ENCODE peak calls at places on chromosomes 4 and X, in eight cellular contexts. A, J, Y, R, E, T, Q and V are unnamed samples.

GRCh38 chr4:101678180-101678579 is 112.3 kb upstream of the BANK1 start:
- DNase-seq in A (no peak), J (no peak), Y (no peak), R (no peak), E (peak), T (no peak), Q (peak), V (no peak)

GRCh38 chr4:141565379-141566089 is 70.8 kb upstream of the IL15 start:
- DNase-seq in A (no peak), J (no peak), Y (no peak), R (no peak), E (no peak), T (no peak), Q (peak), V (no peak)

GRCh38 chr4:167964766-167965373 is 127.5 kb upstream of the ANXA10 start:
- DNase-seq in A (no peak), J (no peak), Y (no peak), R (no peak), E (no peak), T (no peak), Q (no peak), V (no peak)

GRCh38 chr4:99655315-99656081 is 2.1 kb downstream of the C4orf54 start:
- DNase-seq in A (no peak), J (peak), Y (peak), R (no peak), E (peak), T (no peak), Q (no peak), V (peak)

GRCh38 chr4:156547439-156547838 is 424.2 kb downstream of the PDGFC start:
- DNase-seq in A (no peak), J (peak), Y (no peak), R (no peak), E (peak), T (no peak), Q (peak), V (no peak)

GRCh38 chr4:17595471-17596005 is 18.5 kb downstream of the LAP3 start:
- DNase-seq in A (no peak), J (no peak), Y (no peak), R (no peak), E (no peak), T (no peak), Q (no peak), V (no peak)

GRCh38 chr4:162791321-162791720 is 375.4 kb downstream of the NAF1 start:
- DNase-seq in A (no peak), J (no peak), Y (no peak), R (no peak), E (no peak), T (no peak), Q (no peak), V (no peak)

GRCh38 chrX:43707812-43708548 is 51.9 kb downstream of the MAOA start:
- DNase-seq in A (peak), J (peak), Y (no peak), R (no peak), E (peak), T (no peak), Q (no peak), V (no peak)

GRCh38 chr4:156792462-156793085 is 179.0 kb downstream of the PDGFC start:
- DNase-seq in A (no peak), J (no peak), Y (no peak), R (no peak), E (no peak), T (no peak), Q (no peak), V (no peak)

GRCh38 chrX:56600141-56600540 is 36.7 kb downstream of the UBQLN2 start:
- DNase-seq in A (no peak), J (no peak), Y (no peak), R (no peak), E (peak), T (no peak), Q (no peak), V (no peak)

GRCh38 chr4:76717431-76717830 is 180.5 kb downstream of the SOWAHB start:
- DNase-seq in A (no peak), J (no peak), Y (no peak), R (no peak), E (no peak), T (no peak), Q (no peak), V (no peak)

GRCh38 chrX:151711787-151712186 is 4.0 kb upstream of the FATE1 start:
- DNase-seq in A (no peak), J (no peak), Y (no peak), R (no peak), E (no peak), T (no peak), Q (no peak), V (no peak)

GRCh38 chr4:137070614-137071013 is 461.7 kb downstream of the PCDH18 start:
- DNase-seq in A (no peak), J (no peak), Y (no peak), R (no peak), E (no peak), T (no peak), Q (no peak), V (no peak)

GRCh38 chr4:137065306-137065705 is 467.0 kb downstream of the PCDH18 start:
- DNase-seq in A (no peak), J (peak), Y (no peak), R (no peak), E (peak), T (no peak), Q (no peak), V (no peak)

GRCh38 chr4:137063961-137064360 is 468.3 kb downstream of the PCDH18 start:
- DNase-seq in A (no peak), J (no peak), Y (no peak), R (no peak), E (no peak), T (no peak), Q (no peak), V (no peak)

DNA sequence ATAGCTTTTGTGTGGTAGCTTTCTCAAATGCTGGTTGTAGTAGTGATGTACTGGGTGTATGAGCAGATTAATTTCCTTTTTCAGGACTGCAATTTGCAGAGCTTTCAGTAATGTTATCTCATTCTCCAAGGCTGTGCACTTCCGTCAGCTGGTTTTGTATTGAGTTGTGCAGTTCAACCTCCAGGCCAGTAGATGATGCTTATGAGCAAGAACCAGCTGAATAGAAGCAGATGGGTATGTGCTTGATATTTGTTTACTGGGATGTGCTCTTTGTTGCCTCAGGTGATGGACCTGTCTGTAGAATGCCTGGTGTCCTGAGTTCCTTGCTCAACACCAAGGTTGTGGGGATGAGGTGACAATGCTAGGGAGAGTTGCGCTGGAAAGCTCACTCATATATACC is 462.8 kb downstream of the PCDH18 start:
- DNase-seq in A (no peak), J (no peak), Y (no peak), R (no peak), E (no peak), T (no peak), Q (no peak), V (no peak)
- TF ChIP-seq CTCF in A (no peak), J (no peak), Y (no peak), R (no peak), E (no peak), T (no peak), Q (no peak), V (no peak)

GRCh38 chrX:1327651-1328304 is 8.8 kb upstream of the IL3RA start:
- DNase-seq in A (no peak), J (no peak), Y (no peak), R (no peak), E (no peak), T (no peak), Q (no peak), V (no peak)

GRCh38 chrX:1322393-1322792 is 14.2 kb upstream of the IL3RA start:
- DNase-seq in A (no peak), J (no peak), Y (no peak), R (no peak), E (no peak), T (no peak), Q (no peak), V (no peak)

GRCh38 chrX:1325515-1326116 is 11.0 kb upstream of the IL3RA start:
- DNase-seq in A (no peak), J (no peak), Y (no peak), R (no peak), E (no peak), T (no peak), Q (no peak), V (no peak)

GRCh38 chrX:1321689-1322088 is 14.9 kb upstream of the IL3RA start:
- DNase-seq in A (no peak), J (no peak), Y (no peak), R (no peak), E (no peak), T (no peak), Q (no peak), V (no peak)

DNA sequence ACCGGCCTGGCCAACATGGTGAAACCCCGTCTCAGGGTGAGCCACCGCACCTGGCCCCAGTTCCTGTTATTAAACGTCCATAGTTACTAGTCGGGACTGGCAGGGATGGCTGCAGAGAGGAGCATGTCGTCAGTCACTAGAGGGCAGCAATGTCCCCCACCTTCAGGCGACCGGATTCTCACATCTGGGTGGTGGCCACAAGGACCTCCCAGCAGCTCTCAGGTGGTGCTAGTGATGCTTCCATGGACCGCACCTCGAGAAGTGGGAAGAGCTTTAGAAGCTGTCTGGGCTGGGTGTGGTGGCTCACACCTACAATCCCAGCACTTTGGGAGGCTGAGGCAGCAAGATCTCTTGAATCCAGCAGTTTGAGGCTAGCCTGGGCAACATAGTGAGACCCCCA is 13.3 kb upstream of the IL3RA start:
- DNase-seq in A (no peak), J (no peak), Y (peak), R (peak), E (no peak), T (peak), Q (peak), V (peak)
- TF ChIP-seq CTCF in A (no peak), J (peak), Y (peak), R (peak), E (no peak), T (no peak), Q (peak), V (no peak)

DNA sequence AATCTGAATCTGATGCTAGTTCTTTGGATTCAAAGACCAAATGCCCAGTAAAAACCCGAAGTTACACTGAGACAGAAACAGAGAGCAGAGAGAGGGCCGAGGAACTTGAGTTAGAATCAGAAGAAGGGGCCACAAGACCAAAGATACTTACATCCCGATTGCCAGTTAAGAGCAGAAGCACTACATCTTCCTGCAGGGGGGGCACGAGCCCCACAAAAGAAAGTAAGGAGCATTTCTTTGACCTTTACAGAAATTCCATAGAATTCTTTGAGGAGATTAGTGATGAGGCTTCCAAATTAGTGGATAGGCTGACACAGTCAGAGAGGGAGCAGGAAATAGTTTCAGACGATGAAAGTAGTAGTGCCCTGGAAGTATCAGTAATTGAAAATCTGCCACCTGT is 309.3 kb downstream of the ANK2 start:
- DNase-seq in A (no peak), J (no peak), Y (no peak), R (no peak), E (no peak), T (no peak), Q (peak), V (no peak)
- TF ChIP-seq CTCF in A (no peak), J (peak), Y (no peak), R (no peak), E (no peak), T (no peak), Q (peak), V (no peak)

DNA sequence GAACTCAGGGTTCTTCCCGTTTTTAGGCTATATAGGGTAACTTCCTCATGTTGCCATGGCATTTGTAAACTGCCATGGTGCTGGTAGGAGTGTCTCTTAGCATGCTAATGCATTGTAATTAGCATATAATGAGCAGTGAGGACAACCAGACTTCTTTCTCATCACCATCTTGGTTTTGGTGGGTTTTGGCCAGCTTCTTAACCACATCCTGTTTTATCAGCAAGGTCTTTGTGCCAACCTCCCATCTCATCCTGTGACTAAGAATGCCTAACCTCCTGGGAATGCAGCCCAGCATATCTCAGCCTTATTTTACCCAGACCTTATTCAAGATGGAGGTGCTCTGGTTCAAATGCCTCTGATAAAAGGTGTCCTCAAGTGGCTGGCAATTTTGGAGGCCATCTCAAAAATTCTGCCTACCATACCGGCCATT is 213.1 kb upstream of the VEGFC start:
- DNase-seq in A (no peak), J (peak), Y (no peak), R (no peak), E (peak), T (no peak), Q (peak), V (peak)
- TF ChIP-seq CTCF in A (no peak), J (no peak), Y (no peak), R (no peak), E (no peak), T (no peak), Q (no peak), V (no peak)

GRCh38 chr4:143338313-143338712 is 1.6 kb downstream of the GAB1 start:
- DNase-seq in A (no peak), J (peak), Y (no peak), R (no peak), E (no peak), T (no peak), Q (no peak), V (no peak)

GRCh38 chr4:143335979-143336827 is 473 bp upstream of the GAB1 start:
- DNase-seq in A (peak), J (peak), Y (peak), R (peak), E (peak), T (peak), Q (peak), V (peak)

GRCh38 chr4:143339497-143339896 is 2.8 kb downstream of the GAB1 start:
- DNase-seq in A (no peak), J (no peak), Y (no peak), R (no peak), E (no peak), T (no peak), Q (no peak), V (no peak)

GRCh38 chr4:143337600-143338287 is 1.1 kb downstream of the GAB1 start:
- DNase-seq in A (peak), J (peak), Y (peak), R (no peak), E (peak), T (peak), Q (peak), V (peak)

GRCh38 chr4:143336828-143337599 is at the start of gene GAB1:
- DNase-seq in A (peak), J (peak), Y (peak), R (peak), E (peak), T (peak), Q (peak), V (peak)
- TF ChIP-seq CTCF in A (peak), J (peak), Y (no peak), R (no peak), E (no peak), T (no peak), Q (no peak), V (no peak)